ENCODE peak calls at places on chromosomes 5 and 9, in four cellular contexts. One of them, this sample, is unnamed.

GRCh38 chr5:74767579-74767913 is 497 bp downstream of the NSA2 start:
- DNase-seq in A549: peak; percentile 38
- DNase-seq in WERI-Rb-1: peak; percentile 12
- DNase-seq in body of pancreas: peak; percentile 21
- DNase-seq in this sample: peak; percentile 31

GRCh38 chr9:116549061-116549664 is 137.9 kb upstream of the TRIM32 start:
- DNase-seq in WERI-Rb-1: no peak
- DNase-seq in body of pancreas: peak; percentile 65
- DNase-seq in A549: peak; percentile 95
- DNase-seq in this sample: peak; percentile 7

GRCh38 chr5:37871023-37871815 is 31.4 kb upstream of the GDNF start:
- DNase-seq in A549: no peak
- DNase-seq in body of pancreas: no peak
- DNase-seq in WERI-Rb-1: no peak
- DNase-seq in this sample: no peak

GRCh38 chr9:110257097-110257955 is 1.0 kb upstream of the TXN start:
- DNase-seq in body of pancreas: peak; percentile 17
- DNase-seq in WERI-Rb-1: no peak
- DNase-seq in A549: no peak
- DNase-seq in this sample: no peak

GRCh38 chr9:72897069-72897649 is 55.7 kb downstream of the ALDH1A1 start:
- DNase-seq in WERI-Rb-1: no peak
- DNase-seq in A549: no peak
- DNase-seq in body of pancreas: no peak
- DNase-seq in this sample: no peak

GRCh38 chr5:58185397-58186195 is 274.3 kb downstream of the PLK2 start:
- DNase-seq in WERI-Rb-1: no peak
- DNase-seq in body of pancreas: no peak
- DNase-seq in A549: no peak
- DNase-seq in this sample: no peak

GRCh38 chr5:155786108-155786507 is 540.9 kb upstream of the SGCD start:
- DNase-seq in body of pancreas: no peak
- DNase-seq in WERI-Rb-1: no peak
- DNase-seq in A549: no peak
- DNase-seq in this sample: no peak

GRCh38 chr5:143064661-143065060 is 294.5 kb downstream of the ARHGAP26 start:
- DNase-seq in A549: no peak
- DNase-seq in body of pancreas: no peak
- DNase-seq in WERI-Rb-1: no peak
- DNase-seq in this sample: no peak

GRCh38 chr5:77641397-77641943 is 3.0 kb upstream of the OTP start:
- DNase-seq in A549: no peak
- DNase-seq in WERI-Rb-1: no peak
- DNase-seq in body of pancreas: no peak
- DNase-seq in this sample: no peak

GRCh38 chr9:32264171-32264862 is 120.1 kb upstream of the ACO1 start:
- DNase-seq in body of pancreas: no peak
- DNase-seq in A549: no peak
- DNase-seq in WERI-Rb-1: peak; percentile 24
- DNase-seq in this sample: no peak

DNA sequence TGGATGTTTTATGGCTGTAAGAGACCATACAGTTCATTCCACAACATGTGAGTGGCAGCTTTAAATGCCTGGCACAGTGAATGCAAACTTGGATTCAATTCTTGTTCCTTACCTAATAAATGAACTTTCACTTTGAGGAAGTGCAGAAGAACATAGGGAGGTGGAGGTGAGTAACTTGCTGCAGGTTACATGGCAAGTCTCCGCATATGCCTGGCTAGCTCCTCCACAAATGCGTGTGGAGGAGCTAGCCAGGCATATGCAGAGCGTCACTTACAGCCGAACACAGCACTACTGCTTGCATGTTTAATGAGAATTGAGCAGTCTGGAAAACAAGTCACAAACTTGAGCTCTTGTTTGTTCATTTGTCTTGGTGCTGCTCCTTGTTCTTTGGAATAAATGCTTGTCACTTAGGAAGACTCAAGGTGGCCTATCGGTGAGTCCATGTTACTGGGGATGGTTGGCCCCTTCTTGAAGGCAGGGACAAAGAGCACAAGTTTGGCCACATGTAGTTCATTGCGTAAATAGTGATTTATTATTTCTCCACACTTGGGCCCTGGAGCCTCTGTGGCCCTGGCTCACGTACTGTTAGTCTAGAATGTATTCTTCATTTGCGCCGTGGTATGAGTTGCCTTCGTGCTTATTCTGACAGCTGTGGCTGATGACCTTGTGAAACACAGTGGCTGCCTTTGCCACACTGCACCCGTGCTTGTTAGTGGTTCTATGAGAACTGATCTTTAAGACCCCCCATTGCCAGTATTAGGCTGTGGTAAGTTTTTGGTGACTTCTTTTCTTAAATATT is 3.1 kb downstream of the ISOC1 start:
- DNase-seq in A549: no peak
- DNase-seq in WERI-Rb-1: no peak
- DNase-seq in body of pancreas: no peak
- DNase-seq in this sample: no peak
- H3K4me3 ChIP-seq in A549: no peak overlapping the region
- H3K4me3 ChIP-seq in WERI-Rb-1: peak overlapping the region; percentile 97
- H3K4me3 ChIP-seq in body of pancreas: no peak overlapping the region
- H3K4me3 ChIP-seq in this sample: no peak overlapping the region

DNA sequence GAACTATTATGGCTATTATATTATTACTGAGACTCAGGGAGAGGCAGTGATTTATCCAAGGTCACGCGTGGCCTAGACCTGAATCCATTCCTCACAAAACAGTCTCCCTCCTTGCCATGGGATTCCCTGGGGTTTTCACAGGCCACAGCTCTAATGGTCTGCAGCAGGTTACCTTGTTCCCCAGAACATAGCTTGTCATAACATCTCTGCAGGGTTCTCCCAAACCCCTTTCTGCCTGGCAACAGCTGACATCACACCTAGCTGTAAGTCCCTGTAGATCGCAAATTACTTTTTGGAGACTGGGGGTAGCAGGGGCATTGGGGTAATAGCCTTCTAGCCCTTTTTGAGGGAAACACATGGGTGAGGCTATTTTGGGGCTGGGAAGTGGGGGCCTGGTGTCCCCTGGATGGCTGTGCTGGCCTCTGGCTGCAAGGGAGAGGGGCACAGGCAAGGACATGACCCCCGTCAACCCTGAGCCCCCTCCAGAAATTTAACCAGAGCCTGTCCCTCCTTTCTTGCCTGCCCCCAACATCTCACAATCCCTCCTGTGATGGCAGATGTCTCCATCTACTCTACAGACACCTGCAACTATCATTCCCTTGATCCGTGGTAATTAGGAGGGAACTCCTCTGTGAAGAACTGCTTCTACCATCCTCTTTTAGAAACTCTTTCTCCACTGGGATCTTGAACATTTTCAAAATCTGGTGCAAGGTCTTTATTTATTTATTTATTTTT is 1.3 kb downstream of the CD74 start:
- DNase-seq in A549: no peak
- DNase-seq in WERI-Rb-1: peak; percentile 44
- DNase-seq in body of pancreas: peak; percentile 66
- DNase-seq in this sample: no peak
- H3K4me3 ChIP-seq in A549: no peak overlapping the region
- H3K4me3 ChIP-seq in WERI-Rb-1: no peak overlapping the region
- H3K4me3 ChIP-seq in body of pancreas: no peak overlapping the region
- H3K4me3 ChIP-seq in this sample: no peak overlapping the region

DNA sequence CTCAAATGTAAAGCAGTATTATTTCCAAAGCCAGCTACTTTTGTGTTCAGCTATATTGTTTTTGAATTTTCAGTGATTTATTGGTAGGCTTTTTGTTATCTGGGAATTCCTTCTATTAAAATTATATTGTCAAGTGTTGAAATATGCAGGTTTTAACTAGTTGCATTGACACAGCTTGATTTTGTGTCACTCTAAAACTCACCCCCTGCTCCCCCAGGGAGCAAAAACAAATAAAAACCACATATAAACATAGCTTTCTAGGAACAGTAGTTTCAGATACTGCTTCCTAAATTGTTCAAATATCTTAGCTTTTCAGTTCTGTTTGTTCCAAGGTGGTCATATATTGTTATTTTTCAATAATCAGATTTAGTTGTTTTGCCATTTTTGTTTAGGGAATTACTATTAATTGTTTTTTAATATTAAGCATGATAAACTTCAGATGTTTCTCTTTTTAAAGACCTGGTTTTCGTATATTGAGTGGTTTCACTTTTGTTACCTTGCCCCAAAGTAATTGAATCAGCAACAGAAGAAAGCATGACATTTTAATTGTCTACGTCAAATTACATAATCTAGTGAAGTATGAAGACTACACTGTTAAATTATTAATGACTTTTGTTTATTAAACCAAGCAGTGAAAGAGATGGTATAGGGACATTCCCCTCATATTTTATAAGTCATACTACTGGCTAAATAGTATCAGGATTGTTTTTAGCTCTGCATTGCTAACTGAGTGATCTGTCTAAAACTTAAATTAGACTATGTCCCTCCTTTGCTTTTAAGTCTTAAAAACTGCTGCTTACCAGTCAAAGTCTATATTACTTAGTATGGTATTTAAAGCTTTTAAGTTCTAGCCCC is 43.4 kb downstream of the ERBIN start:
- DNase-seq in body of pancreas: no peak
- DNase-seq in WERI-Rb-1: no peak
- DNase-seq in A549: no peak
- DNase-seq in this sample: no peak
- H3K4me3 ChIP-seq in body of pancreas: no peak overlapping the region
- H3K4me3 ChIP-seq in WERI-Rb-1: no peak overlapping the region
- H3K4me3 ChIP-seq in A549: no peak overlapping the region
- H3K4me3 ChIP-seq in this sample: no peak overlapping the region

GRCh38 chr9:7910426-7911015 is 110.9 kb upstream of the DMAC1 start:
- DNase-seq in A549: no peak
- DNase-seq in WERI-Rb-1: no peak
- DNase-seq in body of pancreas: no peak
- DNase-seq in this sample: peak; percentile 26
- H3K4me3 ChIP-seq in A549: no peak overlapping the region
- H3K4me3 ChIP-seq in WERI-Rb-1: no peak overlapping the region
- H3K4me3 ChIP-seq in body of pancreas: no peak overlapping the region
- H3K4me3 ChIP-seq in this sample: no peak overlapping the region

GRCh38 chr5:32024751-32025150 is 149.4 kb downstream of the GOLPH3 start:
- DNase-seq in A549: no peak
- DNase-seq in body of pancreas: no peak
- DNase-seq in WERI-Rb-1: no peak
- DNase-seq in this sample: no peak

GRCh38 chr5:32029291-32029690 is 144.8 kb downstream of the GOLPH3 start:
- DNase-seq in body of pancreas: peak; percentile 9
- DNase-seq in WERI-Rb-1: no peak
- DNase-seq in A549: no peak
- DNase-seq in this sample: no peak

GRCh38 chr5:32027717-32028321 is 146.3 kb downstream of the GOLPH3 start:
- DNase-seq in A549: peak; percentile 47
- DNase-seq in body of pancreas: peak; percentile 68
- DNase-seq in WERI-Rb-1: no peak
- DNase-seq in this sample: no peak

GRCh38 chr5:32030226-32030625 is 143.9 kb downstream of the GOLPH3 start:
- DNase-seq in body of pancreas: no peak
- DNase-seq in A549: no peak
- DNase-seq in WERI-Rb-1: no peak
- DNase-seq in this sample: no peak

DNA sequence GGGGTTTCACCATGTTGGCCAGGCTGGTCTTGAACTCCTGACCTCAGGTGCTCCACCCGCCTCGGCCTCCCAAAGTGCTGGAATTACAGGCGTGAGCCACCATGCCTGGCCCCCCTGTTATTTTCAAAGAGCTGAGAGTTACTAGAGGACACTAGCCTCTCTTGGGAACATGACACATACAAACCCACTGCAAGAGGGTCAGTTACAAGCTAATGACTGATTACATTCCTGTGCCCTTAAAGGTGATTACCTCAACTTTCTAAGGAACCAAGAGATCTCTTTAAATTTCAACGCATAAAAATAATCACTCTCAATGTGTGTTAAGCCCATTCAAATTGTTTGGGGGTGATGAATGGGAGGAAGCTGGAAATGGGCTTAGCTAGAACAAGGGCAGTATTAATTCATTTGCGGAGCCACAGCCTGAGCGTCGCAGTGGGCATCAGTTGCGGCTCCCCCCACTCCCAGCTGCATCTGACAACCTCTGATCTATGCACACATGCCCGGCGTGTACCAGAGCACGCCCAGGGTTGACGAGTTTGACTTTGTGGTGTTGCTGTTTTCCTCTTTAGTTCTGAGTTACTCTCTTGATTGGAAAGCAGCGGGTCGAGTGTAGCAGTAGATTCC is 146.9 kb downstream of the GOLPH3 start:
- DNase-seq in body of pancreas: no peak
- DNase-seq in WERI-Rb-1: no peak
- DNase-seq in A549: no peak
- DNase-seq in this sample: no peak
- H3K4me3 ChIP-seq in body of pancreas: no peak overlapping the region
- H3K4me3 ChIP-seq in WERI-Rb-1: no peak overlapping the region
- H3K4me3 ChIP-seq in A549: no peak overlapping the region
- H3K4me3 ChIP-seq in this sample: no peak overlapping the region

GRCh38 chr9:84827248-84827786 is 157.8 kb downstream of the NTRK2 start:
- DNase-seq in body of pancreas: no peak
- DNase-seq in WERI-Rb-1: no peak
- DNase-seq in A549: no peak
- DNase-seq in this sample: no peak

GRCh38 chr9:84828101-84828500 is 158.6 kb downstream of the NTRK2 start:
- DNase-seq in WERI-Rb-1: no peak
- DNase-seq in body of pancreas: no peak
- DNase-seq in A549: no peak
- DNase-seq in this sample: no peak

GRCh38 chr9:84819446-84819845 is 149.9 kb downstream of the NTRK2 start:
- DNase-seq in A549: no peak
- DNase-seq in WERI-Rb-1: no peak
- DNase-seq in body of pancreas: no peak
- DNase-seq in this sample: no peak

GRCh38 chr9:84822589-84823233 is 153.2 kb downstream of the NTRK2 start:
- DNase-seq in body of pancreas: no peak
- DNase-seq in A549: no peak
- DNase-seq in WERI-Rb-1: no peak
- DNase-seq in this sample: no peak

GRCh38 chr9:84823426-84824271 is 154.1 kb downstream of the NTRK2 start:
- DNase-seq in A549: no peak
- DNase-seq in WERI-Rb-1: no peak
- DNase-seq in body of pancreas: no peak
- DNase-seq in this sample: no peak
- H3K4me3 ChIP-seq in A549: no peak overlapping the region
- H3K4me3 ChIP-seq in WERI-Rb-1: no peak overlapping the region
- H3K4me3 ChIP-seq in body of pancreas: no peak overlapping the region
- H3K4me3 ChIP-seq in this sample: no peak overlapping the region

GRCh38 chr9:14393382-14393781 is 79.4 kb upstream of the NFIB start:
- DNase-seq in body of pancreas: no peak
- DNase-seq in WERI-Rb-1: no peak
- DNase-seq in A549: no peak
- DNase-seq in this sample: no peak
- H3K4me3 ChIP-seq in body of pancreas: no peak overlapping the region
- H3K4me3 ChIP-seq in WERI-Rb-1: no peak overlapping the region
- H3K4me3 ChIP-seq in A549: no peak overlapping the region
- H3K4me3 ChIP-seq in this sample: no peak overlapping the region

GRCh38 chr5:76312783-76313182 is 90.3 kb upstream of the IQGAP2 start:
- DNase-seq in A549: no peak
- DNase-seq in WERI-Rb-1: no peak
- DNase-seq in body of pancreas: no peak
- DNase-seq in this sample: no peak
- H3K4me3 ChIP-seq in A549: no peak overlapping the region
- H3K4me3 ChIP-seq in WERI-Rb-1: no peak overlapping the region
- H3K4me3 ChIP-seq in body of pancreas: no peak overlapping the region
- H3K4me3 ChIP-seq in this sample: no peak overlapping the region

This sample was measured in Jurkat, Clone E6-1.